ENCODE peak calls at places on chromosome 9, in nine cellular contexts. P, C, A, N, G, J, E, F and R are unnamed samples.

GRCh38 chr9:84950879-84951811 is 281.6 kb downstream of the NTRK2 start:
- DNase-seq in N (no peak), E (no peak), F (no peak), C (no peak), J (no peak), G (no peak), A (no peak), P (no peak), R (no peak)

GRCh38 chr9:38662763-38663593 is 42.6 kb upstream of the ANKRD18A start:
- DNase-seq in N (peak), A (no peak), C (no peak), F (no peak), E (no peak), G (no peak), P (no peak), J (no peak), R (no peak)

GRCh38 chr9:116267021-116267420 is 113.4 kb downstream of the PAPPA start:
- DNase-seq in A (no peak), J (no peak), N (no peak), G (no peak), C (no peak), F (no peak), E (no peak), P (no peak), R (no peak)

GRCh38 chr9:90941661-90942060 is 140.0 kb downstream of the SYK start:
- DNase-seq in G (no peak), F (no peak), N (no peak), C (no peak), E (no peak), J (no peak), P (no peak), A (no peak), R (no peak)

GRCh38 chr9:747567-747966 is 93.9 kb upstream of the DMRT1 start:
- DNase-seq in J (no peak), N (no peak), G (no peak), F (no peak), E (no peak), A (no peak), P (no peak), C (no peak), R (no peak)

GRCh38 chr9:137319434-137319975 is 17.4 kb upstream of the NRARP start:
- DNase-seq in G (no peak), N (no peak), P (no peak), C (no peak), J (no peak), E (no peak), F (no peak), A (no peak), R (no peak)

GRCh38 chr9:113185271-113185670 is 34.5 kb downstream of the SLC31A2 start:
- DNase-seq in N (no peak), E (no peak), P (no peak), C (no peak), G (no peak), J (no peak), F (no peak), A (no peak), R (no peak)

GRCh38 chr9:134419684-134420076 is 93.4 kb downstream of the RXRA start:
- DNase-seq in G (no peak), P (no peak), C (no peak), E (no peak), A (peak), J (peak), F (no peak), N (no peak), R (peak)

GRCh38 chr9:97445119-97445701 is 33.3 kb downstream of the TDRD7 start:
- DNase-seq in A (no peak), E (no peak), N (no peak), P (no peak), C (no peak), G (no peak), J (no peak), F (no peak), R (no peak)

GRCh38 chr9:121550569-121551512 is 51.2 kb upstream of the GGTA1 start:
- DNase-seq in E (peak), P (peak), A (peak), N (peak), J (peak), C (peak), G (peak), F (peak), R (peak)

GRCh38 chr9:97710356-97711222 is 13.4 kb upstream of the XPA start:
- DNase-seq in P (peak), A (peak), J (peak), G (peak), E (peak), N (peak), F (no peak), C (peak), R (peak)

GRCh38 chr9:72441296-72442211 is 76.5 kb upstream of the ZFAND5 start:
- DNase-seq in C (no peak), E (no peak), A (no peak), N (no peak), G (no peak), F (no peak), P (no peak), J (no peak), R (no peak)

GRCh38 chr9:14031015-14031414 is 282.9 kb downstream of the NFIB start:
- DNase-seq in E (no peak), P (peak), A (no peak), J (no peak), G (no peak), C (no peak), F (no peak), N (no peak), R (no peak)

GRCh38 chr9:94675008-94675841 is 35.9 kb upstream of the FBP1 start:
- DNase-seq in F (no peak), E (no peak), G (no peak), N (no peak), C (no peak), P (no peak), A (no peak), J (no peak), R (no peak)

GRCh38 chr9:27248702-27249101 is 48.2 kb downstream of the EQTN start:
- DNase-seq in G (no peak), A (no peak), P (no peak), E (no peak), N (no peak), C (no peak), J (no peak), F (no peak), R (no peak)